ENCODE peak calls at places on chromosomes 7 and 10, in six cellular contexts. I is bronchial epithelial cell, A is foreskin fibroblast, E is A549, G is endothelial cell, K is colonic mucosa. J is an unnamed sample.
A peak's percentile ranks its signal among the peaks of the same experiment; 100 is the strongest.

GRCh38 chr10:76282122-76283030 is 851.0 kb downstream of the LRMDA start:
- DNase-seq in I (no peak), A (no peak), E (peak; percentile 5), G (no peak), K (no peak), J (no peak)

GRCh38 chr10:11068861-11069633 is 51.4 kb downstream of the CELF2 start:
- DNase-seq in I (no peak), A (no peak), E (no peak), G (no peak), K (no peak), J (no peak)

GRCh38 chr7:55020481-55020871 is 1.7 kb downstream of the EGFR start:
- DNase-seq in I (peak; percentile 93), A (no peak), E (peak; percentile 57), G (no peak), K (peak; percentile 46), J (peak; percentile 88)

GRCh38 chr10:117431160-117431559 is 55.9 kb upstream of the PDZD8 start:
- DNase-seq in I (peak; percentile 48), A (peak; percentile 71), E (peak; percentile 53), G (no peak), K (no peak), J (peak; percentile 77)

GRCh38 chr7:2757904-2758672 is 70.1 kb downstream of the AMZ1 start:
- DNase-seq in I (peak; percentile 99), A (peak; percentile 97), E (peak; percentile 97), G (no peak), K (peak; percentile 45), J (peak; percentile 87)

GRCh38 chr10:62582098-62582705 is 208.0 kb downstream of the ZNF365 start:
- DNase-seq in I (no peak), A (peak; percentile 70), E (no peak), G (no peak), K (no peak), J (no peak)

GRCh38 chr10:110207805-110208613 is 604 bp downstream of the MXI1 start:
- DNase-seq in I (peak; percentile 12), A (peak; percentile 53), E (peak; percentile 53), G (peak; percentile 43), K (peak; percentile 63), J (peak; percentile 38)

GRCh38 chr7:44280993-44281721 is 44.2 kb downstream of the CAMK2B start:
- DNase-seq in I (no peak), A (no peak), E (no peak), G (no peak), K (no peak), J (no peak)

GRCh38 chr7:21454182-21454581 is 26.3 kb downstream of the SP4 start:
- DNase-seq in I (no peak), A (no peak), E (no peak), G (no peak), K (no peak), J (no peak)

GRCh38 chr10:61464461-61465215 is 11.5 kb upstream of the TMEM26 start:
- DNase-seq in I (peak; percentile 89), A (peak; percentile 78), E (no peak), G (no peak), K (no peak), J (no peak)

GRCh38 chr7:124276005-124276606 is 243.2 kb upstream of the TMEM229A start:
- DNase-seq in I (peak; percentile 57), A (peak; percentile 4), E (peak; percentile 32), G (peak; percentile 35), K (peak; percentile 23), J (peak; percentile 10)

GRCh38 chr10:34768261-34768971 is 46.7 kb downstream of the PARD3 start:
- DNase-seq in I (peak; percentile 73), A (peak; percentile 70), E (peak; percentile 43), G (no peak), K (peak; percentile 87), J (peak; percentile 63)

GRCh38 chr10:74092372-74092771 is 58.3 kb downstream of the AP3M1 start:
- DNase-seq in I (no peak), A (no peak), E (no peak), G (no peak), K (no peak), J (no peak)

GRCh38 chr7:44275829-44276570 is 49.4 kb downstream of the CAMK2B start:
- DNase-seq in I (no peak), A (no peak), E (no peak), G (peak; percentile 52), K (no peak), J (no peak)

GRCh38 chr10:77943086-77943901 is 16.7 kb upstream of the DLG5 start:
- DNase-seq in I (peak; percentile 91), A (peak; percentile 77), E (peak; percentile 43), G (no peak), K (no peak), J (peak; percentile 88)

GRCh38 chr7:149714910-149715471 is 58.4 kb downstream of the ZNF467 start:
- DNase-seq in I (no peak), A (peak; percentile 49), E (no peak), G (no peak), K (peak; percentile 37), J (peak; percentile 35)

GRCh38 chr7:142782922-142783900 is 12.4 kb downstream of the PRSS2 start:
- DNase-seq in I (peak; percentile 72), A (peak; percentile 97), E (peak; percentile 91), G (peak; percentile 89), K (peak; percentile 86), J (peak; percentile 72)

GRCh38 chr7:129458171-129458570 is 23.9 kb downstream of the STRIP2 start:
- DNase-seq in I (no peak), A (no peak), E (no peak), G (no peak), K (no peak), J (no peak)

GRCh38 chr10:15487376-15487775 is 116.3 kb upstream of the FAM171A1 start:
- DNase-seq in I (no peak), A (no peak), E (no peak), G (no peak), K (no peak), J (no peak)
- TF ChIP-seq CTCF in I (no peak), A (no peak), E (no peak), G (no peak), K (no peak), J (no peak)

DNA sequence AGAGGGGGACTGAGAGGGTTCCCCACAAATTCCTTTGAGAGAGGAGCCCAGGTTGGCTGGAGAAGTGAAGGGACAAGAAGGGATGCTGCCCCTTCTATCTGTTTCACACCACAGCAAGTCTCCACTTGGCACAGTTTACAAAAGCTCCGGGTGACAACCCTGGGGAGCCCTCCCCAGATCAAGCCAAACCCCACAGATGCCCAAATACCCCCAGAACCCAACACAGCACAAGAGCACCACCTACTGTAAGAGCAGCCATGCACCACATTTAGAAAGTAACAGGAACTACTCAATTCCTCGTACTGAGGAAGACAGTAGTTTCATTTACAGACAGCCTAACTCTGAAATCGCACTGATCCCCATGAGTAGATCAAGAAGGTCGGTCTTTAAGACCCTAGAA is 67.8 kb upstream of the ATP6V0A4 start:
- DNase-seq in I (peak; percentile 10), A (no peak), E (no peak), G (no peak), K (no peak), J (peak; percentile 2)
- TF ChIP-seq CTCF in I (peak; percentile 51), A (no peak), E (peak; percentile 58), G (peak; percentile 18), K (no peak), J (no peak)

DNA sequence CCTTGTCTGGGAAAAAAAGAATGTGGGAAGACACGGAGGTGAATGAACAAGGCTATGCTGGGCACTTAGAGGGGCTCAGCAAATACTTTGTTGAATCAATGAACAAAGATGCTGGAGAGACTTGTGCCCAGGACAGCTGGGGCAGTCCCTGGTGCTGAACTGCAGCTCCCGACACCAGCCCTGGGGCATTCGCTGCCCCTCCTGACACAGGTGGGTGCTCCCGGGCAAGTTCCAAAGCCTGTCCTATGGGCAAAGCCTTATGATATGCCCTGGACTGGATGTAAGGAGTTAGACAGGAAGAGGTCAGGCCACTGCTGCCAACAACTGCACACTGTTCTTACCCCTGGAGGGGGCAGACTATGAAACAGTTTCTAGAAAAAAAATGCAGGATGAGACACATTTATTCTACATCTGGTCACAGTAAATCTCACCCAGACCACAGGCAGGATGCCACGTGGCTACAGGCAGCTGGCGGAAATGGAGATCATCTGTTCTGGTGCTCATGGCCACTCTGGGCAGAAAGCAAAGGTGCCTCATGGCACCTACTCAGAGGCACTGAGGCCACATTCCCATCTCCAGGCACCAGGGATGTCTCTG is 21.9 kb upstream of the FRAT2 start:
- DNase-seq in I (no peak), A (peak; percentile 76), E (no peak), G (no peak), K (no peak), J (no peak)
- TF ChIP-seq CTCF in I (no peak), A (peak; percentile 21), E (no peak), G (no peak), K (no peak), J (no peak)

GRCh38 chr10:71302874-71303568 is 16.0 kb upstream of the SLC29A3 start:
- DNase-seq in I (peak; percentile 72), A (peak; percentile 63), E (peak; percentile 73), G (no peak), K (no peak), J (peak; percentile 66)
- TF ChIP-seq CTCF in I (peak; percentile 58), A (peak; percentile 41), E (peak; percentile 56), G (peak; percentile 50), K (no peak), J (peak; percentile 59)

GRCh38 chr10:86261933-86262665 is 104.5 kb downstream of the GRID1 start:
- DNase-seq in I (peak; percentile 23), A (no peak), E (peak; percentile 69), G (peak; percentile 36), K (no peak), J (peak; percentile 32)
- TF ChIP-seq CTCF in I (peak; percentile 52), A (no peak), E (peak; percentile 39), G (no peak), K (peak; percentile 15), J (no peak)

GRCh38 chr10:47421057-47421952 is 37.2 kb upstream of the ZNF488 start:
- DNase-seq in I (peak; percentile 83), A (peak; percentile 54), E (no peak), G (no peak), K (no peak), J (peak; percentile 58)

GRCh38 chr10:47418321-47418720 is 34.2 kb upstream of the ZNF488 start:
- DNase-seq in I (no peak), A (no peak), E (no peak), G (no peak), K (no peak), J (no peak)

GRCh38 chr10:47419421-47419820 is 35.3 kb upstream of the ZNF488 start:
- DNase-seq in I (no peak), A (no peak), E (no peak), G (no peak), K (no peak), J (no peak)

GRCh38 chr10:47420305-47421056 is 36.4 kb upstream of the ZNF488 start:
- DNase-seq in I (no peak), A (no peak), E (no peak), G (no peak), K (no peak), J (no peak)

GRCh38 chr10:47418966-47419365 is 34.9 kb upstream of the ZNF488 start:
- DNase-seq in I (no peak), A (no peak), E (no peak), G (no peak), K (no peak), J (no peak)
- TF ChIP-seq CTCF in I (no peak), A (no peak), E (no peak), G (no peak), K (no peak), J (no peak)

J was measured in RWPE1.